ENCODE peak calls at places on chromosomes 3 and 15, in ten cellular contexts. U is mucosa of descending colon, J is HEK293T, P is brain microvascular endothelial cell, I is nephron progenitor cell, G is MV-4-11, X is GM13976, S is activated B cell treated with CpG ODN at 0.5 μM for 24 hours, B is NCI-H345, V is kidney glomerular epithelial cell. R is an unnamed sample.

GRCh38 chr15:59691194-59691805 is 2.2 kb upstream of the BNIP2 start:
- DNase-seq in U (peak), J (no peak), P (peak), I (peak), G (peak), X (peak), S (no peak), B (peak), V (peak), R (peak)

GRCh38 chr15:87387681-87388240 is 868.8 kb downstream of the NTRK3 start:
- DNase-seq in U (no peak), J (no peak), P (no peak), I (no peak), G (no peak), X (no peak), S (no peak), B (no peak), V (no peak), R (no peak)

GRCh38 chr15:82150645-82151044 is 104.8 kb upstream of the MEX3B start:
- DNase-seq in U (no peak), J (no peak), P (no peak), I (no peak), G (no peak), X (no peak), S (no peak), B (no peak), V (no peak), R (no peak)

GRCh38 chr15:46815765-46816164 is 901.5 kb upstream of the SEMA6D start:
- DNase-seq in U (peak), J (no peak), P (no peak), I (no peak), G (no peak), X (no peak), S (no peak), B (peak), V (no peak), R (no peak)

GRCh38 chr15:71333839-71334238 is 218.6 kb downstream of the THSD4 start:
- DNase-seq in U (no peak), J (no peak), P (peak), I (no peak), G (no peak), X (no peak), S (no peak), B (no peak), V (no peak), R (no peak)

GRCh38 chr3:138916824-138917223 is 30.1 kb downstream of the FOXL2 start:
- DNase-seq in U (peak), J (no peak), P (no peak), I (no peak), G (no peak), X (no peak), S (no peak), B (no peak), V (no peak), R (no peak)

GRCh38 chr15:99973351-99973750 is 240.1 kb upstream of the LYSMD4 start:
- DNase-seq in U (no peak), J (no peak), P (no peak), I (no peak), G (no peak), X (no peak), S (no peak), B (no peak), V (no peak), R (no peak)

GRCh38 chr15:57703387-57703786 is 3.1 kb upstream of the POLR2M start:
- DNase-seq in U (no peak), J (no peak), P (no peak), I (no peak), G (no peak), X (no peak), S (no peak), B (no peak), V (no peak), R (no peak)

GRCh38 chr15:42349178-42349577 is 10.1 kb upstream of the CAPN3 start:
- DNase-seq in U (no peak), J (no peak), P (peak), I (no peak), G (no peak), X (no peak), S (no peak), B (no peak), V (no peak), R (no peak)

GRCh38 chr15:98017150-98017964 is 56.9 kb downstream of the ARRDC4 start:
- DNase-seq in U (no peak), J (no peak), P (no peak), I (no peak), G (no peak), X (no peak), S (no peak), B (no peak), V (no peak), R (no peak)

GRCh38 chr3:189967254-189967865 is 153.3 kb downstream of the P3H2 start:
- DNase-seq in U (peak), J (peak), P (peak), I (peak), G (peak), X (peak), S (no peak), B (peak), V (peak), R (no peak)

GRCh38 chr15:65184305-65184943 is 718 bp downstream of the CLPX start:
- DNase-seq in U (peak), J (peak), P (peak), I (peak), G (peak), X (peak), S (peak), B (peak), V (peak), R (peak)

GRCh38 chr3:124429129-124429815 is 301.0 kb upstream of the UMPS start:
- DNase-seq in U (no peak), J (peak), P (peak), I (no peak), G (no peak), X (no peak), S (no peak), B (no peak), V (peak), R (no peak)

GRCh38 chr3:34260266-34260990 is 462.0 kb downstream of the PDCD6IP start:
- DNase-seq in U (peak), J (peak), P (peak), I (peak), G (peak), X (peak), S (no peak), B (peak), V (no peak), R (no peak)

GRCh38 chr15:60526127-60526616 is 47.2 kb upstream of the ICE2 start:
- DNase-seq in U (no peak), J (no peak), P (no peak), I (no peak), G (peak), X (no peak), S (no peak), B (no peak), V (no peak), R (peak)

GRCh38 chr3:52030725-52031330 is 25.5 kb downstream of the DUSP7 start:
- DNase-seq in U (no peak), J (no peak), P (no peak), I (no peak), G (no peak), X (no peak), S (no peak), B (no peak), V (no peak), R (no peak)

GRCh38 chr3:39147711-39148115 is 5.7 kb downstream of the CSRNP1 start:
- DNase-seq in U (peak), J (no peak), P (peak), I (no peak), G (peak), X (no peak), S (no peak), B (no peak), V (peak), R (no peak)

GRCh38 chr15:101442272-101442671 is 47.2 kb downstream of the PCSK6 start:
- DNase-seq in U (no peak), J (no peak), P (no peak), I (no peak), G (no peak), X (no peak), S (no peak), B (no peak), V (no peak), R (no peak)

GRCh38 chr3:69445498-69445897 is 59.6 kb upstream of the FRMD4B start:
- DNase-seq in U (no peak), J (no peak), P (no peak), I (no peak), G (no peak), X (no peak), S (no peak), B (no peak), V (no peak), R (no peak)

GRCh38 chr15:82298032-82298431 is 35.4 kb downstream of the SAXO2 start:
- DNase-seq in U (no peak), J (no peak), P (no peak), I (no peak), G (no peak), X (no peak), S (no peak), B (no peak), V (no peak), R (no peak)

GRCh38 chr15:96693990-96694517 is 363.6 kb downstream of the NR2F2 start:
- DNase-seq in U (no peak), J (peak), P (no peak), I (no peak), G (no peak), X (no peak), S (no peak), B (no peak), V (peak), R (no peak)

GRCh38 chr3:126867526-126868200 is 115.3 kb upstream of the PLXNA1 start:
- DNase-seq in U (no peak), J (no peak), P (no peak), I (no peak), G (no peak), X (no peak), S (no peak), B (no peak), V (no peak), R (no peak)

GRCh38 chr3:196096382-196096953 is 14.6 kb upstream of the TFRC start:
- DNase-seq in U (peak), J (no peak), P (no peak), I (no peak), G (peak), X (peak), S (peak), B (no peak), V (no peak), R (no peak)

GRCh38 chr3:119034256-119035013 is at the start of gene IGSF11:
- DNase-seq in U (peak), J (peak), P (peak), I (peak), G (no peak), X (peak), S (peak), B (peak), V (peak), R (peak)

GRCh38 chr3:52528596-52529375 is 4.9 kb downstream of the NT5DC2 start:
- DNase-seq in U (no peak), J (no peak), P (no peak), I (no peak), G (no peak), X (no peak), S (peak), B (no peak), V (no peak), R (no peak)

GRCh38 chr3:127448161-127448561 is 142.4 kb downstream of the TPRA1 start:
- DNase-seq in U (no peak), J (no peak), P (no peak), I (no peak), G (no peak), X (no peak), S (no peak), B (peak), V (no peak), R (no peak)

GRCh38 chr15:40755821-40756220 is 767 bp upstream of the RMDN3 start:
- DNase-seq in U (no peak), J (no peak), P (no peak), I (no peak), G (no peak), X (no peak), S (no peak), B (peak), V (no peak), R (no peak)

GRCh38 chr15:90362936-90363212 is 10.8 kb downstream of the ZNF774 start:
- DNase-seq in U (no peak), J (no peak), P (peak), I (no peak), G (no peak), X (no peak), S (no peak), B (no peak), V (no peak), R (no peak)

R was measured in effector memory CD8-positive, alpha-beta T cell.